ENCODE peak calls at places on chromosomes 3 and 15, in four cellular contexts. One of them, this sample, is unnamed.

GRCh38 chr15:34693053-34693744 is 61.6 kb downstream of the GJD2 start:
- DNase-seq in caudate nucleus: no peak
- DNase-seq in left ventricle myocardium superior: no peak
- DNase-seq in fibroblast of lung: peak
- DNase-seq in this sample: no peak

GRCh38 chr3:136720091-136720490 is 32.1 kb downstream of the STAG1 start:
- DNase-seq in left ventricle myocardium superior: no peak
- DNase-seq in fibroblast of lung: no peak
- DNase-seq in caudate nucleus: no peak
- DNase-seq in this sample: no peak

GRCh38 chr15:39942101-39942752 is 8.3 kb downstream of the EIF2AK4 start:
- DNase-seq in caudate nucleus: no peak
- DNase-seq in fibroblast of lung: peak
- DNase-seq in left ventricle myocardium superior: no peak
- DNase-seq in this sample: peak

GRCh38 chr3:45741742-45742141 is 52.5 kb downstream of the SACM1L start:
- DNase-seq in caudate nucleus: no peak
- DNase-seq in fibroblast of lung: no peak
- DNase-seq in left ventricle myocardium superior: no peak
- DNase-seq in this sample: no peak

GRCh38 chr15:25909806-25910205 is 46.7 kb upstream of the ATP10A start:
- DNase-seq in caudate nucleus: no peak
- DNase-seq in fibroblast of lung: no peak
- DNase-seq in left ventricle myocardium superior: no peak
- DNase-seq in this sample: no peak

GRCh38 chr3:133548090-133548489 is 25.4 kb upstream of the CDV3 start:
- DNase-seq in left ventricle myocardium superior: no peak
- DNase-seq in fibroblast of lung: no peak
- DNase-seq in caudate nucleus: no peak
- DNase-seq in this sample: no peak

GRCh38 chr15:85398822-85399221 is 18.4 kb downstream of the AKAP13 start:
- DNase-seq in fibroblast of lung: no peak
- DNase-seq in caudate nucleus: no peak
- DNase-seq in left ventricle myocardium superior: no peak
- DNase-seq in this sample: no peak

GRCh38 chr15:73994912-73995622 is 551 bp downstream of the PML start:
- DNase-seq in fibroblast of lung: no peak
- DNase-seq in caudate nucleus: no peak
- DNase-seq in left ventricle myocardium superior: peak
- DNase-seq in this sample: no peak

GRCh38 chr15:65839985-65840384 is 29.3 kb upstream of the RAB11A start:
- DNase-seq in fibroblast of lung: no peak
- DNase-seq in caudate nucleus: no peak
- DNase-seq in left ventricle myocardium superior: no peak
- DNase-seq in this sample: no peak

GRCh38 chr3:12280333-12280732 is 8.5 kb upstream of the PPARG start:
- DNase-seq in fibroblast of lung: no peak
- DNase-seq in left ventricle myocardium superior: no peak
- DNase-seq in caudate nucleus: no peak
- DNase-seq in this sample: no peak